ENCODE peak calls at places on chromosome 6, in six cellular contexts. U is naive thymus-derived CD8-positive, alpha-beta T cell; D is activated CD4-positive, alpha-beta T cell treated with anti-CD3 and anti-CD28 coated beads, Interleukin-2, amount 10 ng/mL, durations not matched to agents 7 days and 5 days; F is ELF-1; Y is stimulated activated CD4-positive, alpha-beta T cell treated with anti-CD3 and anti-CD28 coated beads, Interleukin-15, amount 100 ng/mL, for 48 hours; B is DMS79 treated with DMSO at 0.1 percent for 48 hours. M is an unnamed sample.

GRCh38 chr6:3320238-3320637 is 61.5 kb downstream of the PSMG4 start:
- DNase-seq in U (no peak), D (no peak), F (no peak), Y (no peak), B (no peak), M (no peak)

GRCh38 chr6:53103993-53104675 is 38.9 kb downstream of the FBXO9 start:
- DNase-seq in U (no peak), D (no peak), F (no peak), Y (no peak), B (no peak), M (peak; percentile 18)

GRCh38 chr6:116971959-116972358 is 94.9 kb downstream of the RFX6 start:
- DNase-seq in U (no peak), D (peak; percentile 18), F (no peak), Y (peak; percentile 3), B (peak; percentile 30), M (peak; percentile 41)

GRCh38 chr6:141467881-141468280 is 664.8 kb upstream of the GJE1 start:
- DNase-seq in U (no peak), D (no peak), F (peak; percentile 46), Y (no peak), B (peak; percentile 26), M (no peak)

GRCh38 chr6:91476000-91476399 is 889.1 kb upstream of the MAP3K7 start:
- DNase-seq in U (no peak), D (no peak), F (peak; percentile 17), Y (no peak), B (no peak), M (peak; percentile 41)

GRCh38 chr6:162157157-162157556 is 570.4 kb downstream of the PRKN start:
- DNase-seq in U (no peak), D (no peak), F (no peak), Y (no peak), B (no peak), M (no peak)

GRCh38 chr6:119957195-119957594 is 607.6 kb upstream of the MAN1A1 start:
- DNase-seq in U (no peak), D (no peak), F (peak; percentile 78), Y (no peak), B (no peak), M (no peak)

GRCh38 chr6:33147807-33148666 is 44.2 kb downstream of the COL11A2 start:
- DNase-seq in U (no peak), D (no peak), F (no peak), Y (no peak), B (peak; percentile 28), M (peak; percentile 10)

GRCh38 chr6:170403451-170403850 is 96.9 kb downstream of the FAM120B start:
- DNase-seq in U (no peak), D (no peak), F (peak; percentile 81), Y (no peak), B (no peak), M (no peak)

GRCh38 chr6:72418495-72418894 is 203.4 kb upstream of the KCNQ5 start:
- DNase-seq in U (no peak), D (no peak), F (peak; percentile 63), Y (no peak), B (no peak), M (no peak)

GRCh38 chr6:37705239-37706051 is 7.8 kb upstream of the MDGA1 start:
- DNase-seq in U (peak; percentile 71), D (peak; percentile 41), F (peak; percentile 95), Y (peak; percentile 73), B (peak; percentile 55), M (no peak)

GRCh38 chr6:163835772-163836171 is 421.3 kb downstream of the QKI start:
- DNase-seq in U (no peak), D (no peak), F (no peak), Y (no peak), B (no peak), M (no peak)

GRCh38 chr6:170018422-170019258 is 267.2 kb downstream of the ERMARD start:
- DNase-seq in U (no peak), D (no peak), F (no peak), Y (no peak), B (no peak), M (no peak)

GRCh38 chr6:5201271-5201670 is 59.5 kb downstream of the LYRM4 start:
- DNase-seq in U (no peak), D (no peak), F (no peak), Y (no peak), B (no peak), M (no peak)

GRCh38 chr6:151443449-151443848 is 8.5 kb downstream of the RMND1 start:
- DNase-seq in U (no peak), D (no peak), F (no peak), Y (no peak), B (no peak), M (no peak)

GRCh38 chr6:163298079-163298807 is 116.3 kb upstream of the QKI start:
- DNase-seq in U (no peak), D (no peak), F (no peak), Y (no peak), B (no peak), M (no peak)

GRCh38 chr6:157621401-157621800 is 201.6 kb upstream of the SNX9 start:
- DNase-seq in U (no peak), D (no peak), F (no peak), Y (no peak), B (no peak), M (no peak)